ENCODE peak calls at places on chromosomes 2 and 18, in five cellular contexts. One of them, this sample, is unnamed.

GRCh38 chr2:24643051-24643450 is 150.1 kb downstream of the PTRHD1 start:
- DNase-seq in thyroid gland: no peak
- DNase-seq in breast epithelium: no peak
- DNase-seq in body of pancreas: no peak
- DNase-seq in CD4-positive, alpha-beta T cell: no peak
- DNase-seq in this sample: no peak

GRCh38 chr2:72718906-72719305 is 106.9 kb downstream of the EXOC6B start:
- DNase-seq in thyroid gland: no peak
- DNase-seq in breast epithelium: no peak
- DNase-seq in body of pancreas: no peak
- DNase-seq in CD4-positive, alpha-beta T cell: no peak
- DNase-seq in this sample: no peak

GRCh38 chr2:23801396-23801795 is 125.5 kb downstream of the ATAD2B start:
- DNase-seq in thyroid gland: no peak
- DNase-seq in breast epithelium: no peak
- DNase-seq in body of pancreas: no peak
- DNase-seq in CD4-positive, alpha-beta T cell: no peak
- DNase-seq in this sample: no peak

GRCh38 chr2:152098033-152098797 is 629 bp downstream of the CACNB4 start:
- DNase-seq in thyroid gland: peak
- DNase-seq in breast epithelium: no peak
- DNase-seq in body of pancreas: peak
- DNase-seq in CD4-positive, alpha-beta T cell: no peak
- DNase-seq in this sample: no peak

GRCh38 chr2:62489162-62489561 is 16.8 kb downstream of the TMEM17 start:
- DNase-seq in thyroid gland: no peak
- DNase-seq in breast epithelium: no peak
- DNase-seq in body of pancreas: no peak
- DNase-seq in CD4-positive, alpha-beta T cell: no peak
- DNase-seq in this sample: no peak

GRCh38 chr2:238697193-238698191 is 150.4 kb upstream of the TWIST2 start:
- DNase-seq in thyroid gland: no peak
- DNase-seq in breast epithelium: no peak
- DNase-seq in body of pancreas: no peak
- DNase-seq in CD4-positive, alpha-beta T cell: no peak
- DNase-seq in this sample: no peak

GRCh38 chr2:1728821-1729220 is 15.5 kb downstream of the PXDN start:
- DNase-seq in thyroid gland: peak
- DNase-seq in breast epithelium: peak
- DNase-seq in body of pancreas: no peak
- DNase-seq in CD4-positive, alpha-beta T cell: no peak
- DNase-seq in this sample: no peak

GRCh38 chr2:72114693-72115051 is 33.0 kb downstream of the CYP26B1 start:
- DNase-seq in thyroid gland: no peak
- DNase-seq in breast epithelium: no peak
- DNase-seq in body of pancreas: no peak
- DNase-seq in CD4-positive, alpha-beta T cell: no peak
- DNase-seq in this sample: no peak

GRCh38 chr18:48563027-48563426 is 24.2 kb downstream of the CTIF start:
- DNase-seq in thyroid gland: no peak
- DNase-seq in breast epithelium: no peak
- DNase-seq in body of pancreas: no peak
- DNase-seq in CD4-positive, alpha-beta T cell: no peak
- DNase-seq in this sample: no peak

GRCh38 chr2:239190921-239191885 is 209.6 kb downstream of the HDAC4 start:
- DNase-seq in thyroid gland: no peak
- DNase-seq in breast epithelium: no peak
- DNase-seq in body of pancreas: peak
- DNase-seq in CD4-positive, alpha-beta T cell: no peak
- DNase-seq in this sample: no peak

GRCh38 chr2:128635361-128635900 is 316.8 kb upstream of the HS6ST1 start:
- DNase-seq in thyroid gland: peak
- DNase-seq in breast epithelium: no peak
- DNase-seq in body of pancreas: no peak
- DNase-seq in CD4-positive, alpha-beta T cell: no peak
- DNase-seq in this sample: no peak

GRCh38 chr2:108627911-108628567 is 91.2 kb upstream of the RANBP2 start:
- DNase-seq in thyroid gland: no peak
- DNase-seq in breast epithelium: no peak
- DNase-seq in body of pancreas: no peak
- DNase-seq in CD4-positive, alpha-beta T cell: no peak
- DNase-seq in this sample: no peak

GRCh38 chr2:45712538-45712937 is 61.1 kb downstream of the PRKCE start:
- DNase-seq in thyroid gland: no peak
- DNase-seq in breast epithelium: no peak
- DNase-seq in body of pancreas: no peak
- DNase-seq in CD4-positive, alpha-beta T cell: no peak
- DNase-seq in this sample: no peak

GRCh38 chr2:69490486-69490885 is 53.3 kb upstream of the NFU1 start:
- DNase-seq in thyroid gland: no peak
- DNase-seq in breast epithelium: no peak
- DNase-seq in body of pancreas: no peak
- DNase-seq in CD4-positive, alpha-beta T cell: no peak
- DNase-seq in this sample: no peak

GRCh38 chr2:95053543-95053942 is 28.0 kb downstream of the MAL start:
- DNase-seq in thyroid gland: peak
- DNase-seq in breast epithelium: no peak
- DNase-seq in body of pancreas: no peak
- DNase-seq in CD4-positive, alpha-beta T cell: no peak
- DNase-seq in this sample: no peak

GRCh38 chr18:79581406-79581805 is 98.2 kb upstream of the CTDP1 start:
- DNase-seq in thyroid gland: peak
- DNase-seq in breast epithelium: no peak
- DNase-seq in body of pancreas: no peak
- DNase-seq in CD4-positive, alpha-beta T cell: no peak
- DNase-seq in this sample: no peak

GRCh38 chr2:40043191-40043590 is 264.1 kb upstream of the THUMPD2 start:
- DNase-seq in thyroid gland: no peak
- DNase-seq in breast epithelium: no peak
- DNase-seq in body of pancreas: no peak
- DNase-seq in CD4-positive, alpha-beta T cell: no peak
- DNase-seq in this sample: no peak

GRCh38 chr2:156399950-156400703 is 36.1 kb upstream of the GPD2 start:
- DNase-seq in thyroid gland: peak
- DNase-seq in breast epithelium: peak
- DNase-seq in body of pancreas: peak
- DNase-seq in CD4-positive, alpha-beta T cell: peak
- DNase-seq in this sample: peak

GRCh38 chr2:12717988-12718661 is 1.4 kb downstream of the TRIB2 start:
- DNase-seq in thyroid gland: peak
- DNase-seq in breast epithelium: peak
- DNase-seq in body of pancreas: peak
- DNase-seq in CD4-positive, alpha-beta T cell: peak
- DNase-seq in this sample: no peak

GRCh38 chr2:218284106-218284811 is 8.0 kb downstream of the TMBIM1 start:
- DNase-seq in thyroid gland: peak
- DNase-seq in breast epithelium: no peak
- DNase-seq in body of pancreas: peak
- DNase-seq in CD4-positive, alpha-beta T cell: no peak
- DNase-seq in this sample: no peak

GRCh38 chr2:82950148-82950547 is 1508.9 kb downstream of the SUCLG1 start:
- DNase-seq in thyroid gland: no peak
- DNase-seq in breast epithelium: no peak
- DNase-seq in body of pancreas: no peak
- DNase-seq in CD4-positive, alpha-beta T cell: no peak
- DNase-seq in this sample: no peak

GRCh38 chr2:196821195-196821594 is 12.0 kb upstream of the C2orf66 start:
- DNase-seq in thyroid gland: no peak
- DNase-seq in breast epithelium: no peak
- DNase-seq in body of pancreas: no peak
- DNase-seq in CD4-positive, alpha-beta T cell: no peak
- DNase-seq in this sample: no peak

DNA sequence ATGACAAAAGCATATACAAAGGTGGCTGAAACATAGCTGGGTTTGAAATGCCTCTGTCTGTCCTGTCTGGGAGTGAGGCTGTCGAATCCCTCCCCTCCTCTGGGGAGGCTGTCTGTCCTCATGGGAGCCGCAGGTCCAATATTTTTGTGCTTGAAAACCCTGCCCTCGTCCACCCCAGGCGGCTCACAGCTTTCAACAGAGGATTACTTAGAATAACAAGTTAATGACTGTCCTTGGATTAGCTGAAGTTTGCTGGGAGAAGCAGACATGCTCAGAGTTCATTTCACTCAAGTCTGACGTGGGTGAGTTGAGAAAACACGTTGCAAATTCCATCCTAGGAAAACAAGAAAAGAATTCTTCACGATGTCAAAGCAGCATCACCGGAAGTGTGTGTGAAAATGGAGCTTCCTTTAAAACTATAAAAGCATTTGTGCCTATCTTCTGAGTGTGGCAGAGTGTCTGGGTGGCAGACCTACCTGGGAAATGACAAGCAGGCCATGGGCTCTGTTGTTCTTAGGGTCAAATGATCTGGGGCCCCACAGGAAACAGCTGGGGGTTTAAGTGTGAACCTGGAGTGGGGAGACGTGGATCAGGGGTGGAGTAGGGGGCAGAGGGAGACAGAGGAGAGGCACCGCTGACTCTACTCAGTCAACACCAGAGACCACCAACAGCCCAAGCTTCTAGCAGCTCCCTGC is 77.1 kb downstream of the DDX1 start:
- DNase-seq in thyroid gland: no peak
- DNase-seq in breast epithelium: no peak
- DNase-seq in body of pancreas: no peak
- DNase-seq in CD4-positive, alpha-beta T cell: no peak
- DNase-seq in this sample: no peak
- H3K27ac ChIP-seq in thyroid gland: peak
- H3K27ac ChIP-seq in breast epithelium: peak
- H3K27ac ChIP-seq in body of pancreas: no peak
- H3K27ac ChIP-seq in CD4-positive, alpha-beta T cell: no peak
- H3K27ac ChIP-seq in this sample: no peak

DNA sequence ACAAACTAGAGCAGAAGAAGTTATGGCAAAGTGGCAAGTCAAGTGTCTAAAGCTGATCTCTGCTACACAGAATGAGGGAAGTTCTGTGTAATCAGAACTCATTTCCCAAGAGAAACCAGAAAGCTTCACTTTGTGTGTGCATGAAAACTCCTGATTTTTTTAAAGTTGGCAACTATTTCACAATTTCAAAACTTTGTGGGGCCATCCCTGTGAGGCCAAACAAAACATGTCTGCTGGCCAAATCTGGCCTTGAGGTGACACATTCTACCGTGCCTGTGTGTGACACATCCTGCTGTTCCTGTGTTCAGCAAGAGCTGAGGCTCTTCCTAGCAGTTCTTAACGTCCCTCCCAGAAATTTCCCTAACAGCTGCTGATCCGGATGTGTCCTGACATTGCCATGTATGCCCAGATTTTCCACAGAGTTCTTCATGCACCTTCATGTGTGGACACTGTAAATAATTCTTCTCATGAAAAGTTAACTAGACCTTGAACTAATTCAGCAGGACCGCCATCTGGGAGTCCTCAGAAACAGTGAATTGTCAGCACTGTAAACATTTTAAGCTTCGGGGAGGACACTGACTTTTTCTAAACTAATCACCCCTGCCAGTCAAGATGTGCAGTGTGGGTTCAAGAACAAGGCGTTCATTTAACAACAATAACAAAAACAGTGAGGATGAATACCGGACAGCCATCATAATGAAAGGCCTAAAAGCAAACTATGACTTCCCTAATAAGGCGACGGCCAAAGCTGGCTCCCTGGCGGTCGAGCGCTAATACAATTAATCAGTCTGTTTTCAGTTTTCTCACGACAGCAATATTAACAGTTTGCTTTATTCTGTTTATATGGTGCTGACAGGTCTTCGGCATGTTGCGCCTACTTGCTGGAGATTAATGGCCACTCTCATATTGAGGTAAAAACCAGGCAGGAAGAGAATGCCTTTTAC is 98.9 kb downstream of the PLEKHM3 start:
- DNase-seq in thyroid gland: peak
- DNase-seq in breast epithelium: peak
- DNase-seq in body of pancreas: peak
- DNase-seq in CD4-positive, alpha-beta T cell: no peak
- DNase-seq in this sample: no peak
- H3K27ac ChIP-seq in thyroid gland: no peak
- H3K27ac ChIP-seq in breast epithelium: peak
- H3K27ac ChIP-seq in body of pancreas: peak
- H3K27ac ChIP-seq in CD4-positive, alpha-beta T cell: no peak
- H3K27ac ChIP-seq in this sample: no peak

GRCh38 chr2:241219856-241220356 is 31.4 kb downstream of the ANO7 start:
- DNase-seq in thyroid gland: no peak
- DNase-seq in breast epithelium: no peak
- DNase-seq in body of pancreas: no peak
- DNase-seq in CD4-positive, alpha-beta T cell: no peak
- DNase-seq in this sample: no peak

GRCh38 chr2:241219030-241219382 is 30.5 kb downstream of the ANO7 start:
- DNase-seq in thyroid gland: no peak
- DNase-seq in breast epithelium: no peak
- DNase-seq in body of pancreas: no peak
- DNase-seq in CD4-positive, alpha-beta T cell: no peak
- DNase-seq in this sample: no peak

GRCh38 chr2:241217320-241218031 is 29.0 kb downstream of the ANO7 start:
- DNase-seq in thyroid gland: peak
- DNase-seq in breast epithelium: peak
- DNase-seq in body of pancreas: peak
- DNase-seq in CD4-positive, alpha-beta T cell: no peak
- DNase-seq in this sample: peak

GRCh38 chr2:241216211-241216761 is 27.8 kb downstream of the ANO7 start:
- DNase-seq in thyroid gland: no peak
- DNase-seq in breast epithelium: no peak
- DNase-seq in body of pancreas: no peak
- DNase-seq in CD4-positive, alpha-beta T cell: no peak
- DNase-seq in this sample: no peak

DNA sequence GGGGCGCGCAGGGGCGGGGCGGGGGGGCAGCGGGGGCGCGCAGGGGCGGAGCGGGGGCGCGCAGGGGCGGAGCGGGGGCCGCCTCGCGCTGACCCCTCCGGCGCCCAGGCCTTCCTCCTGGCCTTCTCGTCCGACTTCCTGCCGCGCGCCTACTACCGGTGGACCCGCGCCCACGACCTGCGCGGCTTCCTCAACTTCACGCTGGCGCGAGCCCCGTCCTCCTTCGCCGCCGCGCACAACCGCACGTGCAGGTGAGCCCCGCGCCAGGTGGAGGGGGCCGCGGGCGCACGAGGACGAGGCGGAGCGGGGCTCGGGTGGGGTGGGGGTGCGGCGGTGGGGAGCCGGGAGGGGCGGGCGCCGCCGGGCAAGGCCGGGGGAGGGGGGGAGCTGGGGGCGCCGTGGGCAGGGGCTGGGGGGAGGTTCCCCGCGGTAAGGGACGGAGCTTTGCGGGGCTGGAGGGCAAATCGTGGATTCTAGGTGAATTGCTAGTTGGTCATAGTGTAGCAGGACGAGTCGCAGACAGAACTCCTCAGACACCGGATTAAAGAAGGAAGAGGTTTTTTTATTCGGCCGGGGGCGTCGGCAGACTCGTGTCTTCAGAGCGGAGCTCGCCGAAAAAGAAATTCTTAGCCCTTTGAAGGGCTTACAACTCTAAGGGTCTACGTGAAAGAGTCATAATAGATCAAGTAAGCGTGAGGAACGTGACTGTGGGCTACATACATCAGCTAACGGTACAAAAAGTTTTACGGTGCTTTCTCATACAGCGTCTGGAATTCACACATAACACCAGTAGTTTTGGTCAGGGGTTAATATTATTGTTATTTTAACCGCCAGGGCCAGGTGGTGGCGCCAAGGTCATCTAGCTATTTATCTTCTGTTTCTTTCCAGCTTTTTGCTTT is 29.9 kb downstream of the ANO7 start:
- DNase-seq in thyroid gland: peak
- DNase-seq in breast epithelium: peak
- DNase-seq in body of pancreas: peak
- DNase-seq in CD4-positive, alpha-beta T cell: peak
- DNase-seq in this sample: no peak
- H3K27ac ChIP-seq in thyroid gland: no peak
- H3K27ac ChIP-seq in breast epithelium: peak
- H3K27ac ChIP-seq in body of pancreas: peak
- H3K27ac ChIP-seq in CD4-positive, alpha-beta T cell: no peak
- H3K27ac ChIP-seq in this sample: peak

GRCh38 chr18:57023483-57023882 is 123.4 kb upstream of the BOD1L2 start:
- DNase-seq in thyroid gland: no peak
- DNase-seq in breast epithelium: no peak
- DNase-seq in body of pancreas: no peak
- DNase-seq in CD4-positive, alpha-beta T cell: no peak
- DNase-seq in this sample: no peak
- H3K27ac ChIP-seq in thyroid gland: no peak
- H3K27ac ChIP-seq in breast epithelium: no peak
- H3K27ac ChIP-seq in body of pancreas: no peak
- H3K27ac ChIP-seq in CD4-positive, alpha-beta T cell: no peak
- H3K27ac ChIP-seq in this sample: no peak